ENCODE peak calls at places on chromosomes 6 and 20, in eight cellular contexts. K, J, T, C, P, F, D and A are unnamed samples.

GRCh38 chr6:44512868-44513641 is 125.5 kb downstream of the CDC5L start:
- DNase-seq in K (no peak), J (no peak), T (peak), C (peak), P (no peak), F (no peak), D (no peak), A (no peak)

GRCh38 chr20:20143646-20144045 is 91.3 kb downstream of the CFAP61 start:
- DNase-seq in K (peak), J (no peak), T (no peak), C (no peak), P (no peak), F (no peak), D (no peak), A (no peak)

GRCh38 chr6:49225471-49225870 is 237.6 kb downstream of the MMUT start:
- DNase-seq in K (no peak), J (no peak), T (no peak), C (no peak), P (no peak), F (no peak), D (no peak), A (no peak)

GRCh38 chr6:16921399-16922110 is 160.3 kb upstream of the ATXN1 start:
- DNase-seq in K (no peak), J (no peak), T (no peak), C (no peak), P (no peak), F (no peak), D (no peak), A (no peak)

GRCh38 chr20:1389703-1390385 is 3.0 kb downstream of the FKBP1A start:
- DNase-seq in K (no peak), J (no peak), T (no peak), C (peak), P (no peak), F (no peak), D (no peak), A (peak)

GRCh38 chr6:53369876-53370515 is 21.2 kb upstream of the ELOVL5 start:
- DNase-seq in K (no peak), J (no peak), T (no peak), C (peak), P (no peak), F (no peak), D (no peak), A (peak)

GRCh38 chr20:25600632-25601031 is 15.3 kb upstream of the NINL start:
- DNase-seq in K (no peak), J (no peak), T (peak), C (peak), P (no peak), F (no peak), D (no peak), A (no peak)

GRCh38 chr20:21514553-21515251 is 838 bp upstream of the NKX2-2 start:
- DNase-seq in K (peak), J (no peak), T (no peak), C (no peak), P (no peak), F (no peak), D (no peak), A (peak)

GRCh38 chr20:53677447-53678314 is 84.0 kb upstream of the ZNF217 start:
- DNase-seq in K (peak), J (no peak), T (peak), C (peak), P (peak), F (peak), D (peak), A (peak)

GRCh38 chr6:5143625-5144311 is 58.6 kb downstream of the PPP1R3G start:
- DNase-seq in K (peak), J (peak), T (peak), C (peak), P (peak), F (peak), D (peak), A (peak)

GRCh38 chr6:163391983-163392382 is 22.5 kb upstream of the QKI start:
- DNase-seq in K (no peak), J (no peak), T (no peak), C (peak), P (no peak), F (no peak), D (no peak), A (no peak)

GRCh38 chr6:129863664-129864063 is 2.5 kb upstream of the TMEM244 start:
- DNase-seq in K (no peak), J (no peak), T (no peak), C (peak), P (no peak), F (no peak), D (no peak), A (no peak)

GRCh38 chr6:16006681-16007080 is 122.2 kb upstream of the MYLIP start:
- DNase-seq in K (no peak), J (no peak), T (no peak), C (no peak), P (no peak), F (no peak), D (no peak), A (no peak)

GRCh38 chr6:16681260-16681873 is 79.9 kb downstream of the ATXN1 start:
- DNase-seq in K (no peak), J (no peak), T (no peak), C (peak), P (no peak), F (no peak), D (peak), A (no peak)

GRCh38 chr20:44614525-44614924 is 32.1 kb downstream of the PKIG start:
- DNase-seq in K (no peak), J (no peak), T (no peak), C (no peak), P (no peak), F (no peak), D (peak), A (no peak)

GRCh38 chr6:43500921-43501320 is 9.2 kb downstream of the LRRC73 start:
- DNase-seq in K (no peak), J (no peak), T (no peak), C (no peak), P (no peak), F (no peak), D (no peak), A (no peak)

GRCh38 chr6:138219398-138219797 is 1.1 kb upstream of the PBOV1 start:
- DNase-seq in K (no peak), J (no peak), T (no peak), C (no peak), P (no peak), F (no peak), D (no peak), A (no peak)

GRCh38 chr6:139112561-139112960 is 22.3 kb upstream of the HECA start:
- DNase-seq in K (no peak), J (no peak), T (no peak), C (no peak), P (no peak), F (no peak), D (no peak), A (no peak)

GRCh38 chr6:170296746-170297576 is 6.1 kb upstream of the DLL1 start:
- DNase-seq in K (peak), J (no peak), T (no peak), C (no peak), P (no peak), F (no peak), D (no peak), A (no peak)
- H3K4me3 ChIP-seq in K (peak), J (peak), T (no peak), C (no peak), P (no peak), F (no peak), D (peak), A (no peak)

GRCh38 chr6:100203391-100203790 is 209.4 kb upstream of the MCHR2 start:
- DNase-seq in K (no peak), J (no peak), T (no peak), C (peak), P (no peak), F (no peak), D (no peak), A (no peak)
- H3K4me3 ChIP-seq in K (no peak), J (no peak), T (no peak), C (no peak), P (no peak), F (no peak), D (no peak), A (no peak)

GRCh38 chr20:46578745-46579144 is 28.3 kb upstream of the OCSTAMP start:
- DNase-seq in K (no peak), J (no peak), T (no peak), C (no peak), P (no peak), F (no peak), D (no peak), A (no peak)

GRCh38 chr20:46580613-46581012 is 30.2 kb upstream of the OCSTAMP start:
- DNase-seq in K (no peak), J (no peak), T (no peak), C (no peak), P (no peak), F (no peak), D (no peak), A (peak)

GRCh38 chr20:46583411-46584214 is 33.2 kb upstream of the OCSTAMP start:
- DNase-seq in K (peak), J (no peak), T (no peak), C (no peak), P (no peak), F (no peak), D (no peak), A (peak)

GRCh38 chr20:46582648-46583047 is 32.2 kb upstream of the OCSTAMP start:
- DNase-seq in K (no peak), J (no peak), T (no peak), C (no peak), P (no peak), F (no peak), D (no peak), A (peak)

GRCh38 chr20:46581386-46581785 is 30.9 kb upstream of the OCSTAMP start:
- DNase-seq in K (no peak), J (no peak), T (no peak), C (no peak), P (no peak), F (no peak), D (no peak), A (no peak)
- H3K4me3 ChIP-seq in K (no peak), J (no peak), T (no peak), C (no peak), P (no peak), F (no peak), D (no peak), A (no peak)

GRCh38 chr6:20404641-20405032 is 3.0 kb downstream of the E2F3 start:
- DNase-seq in K (peak), J (no peak), T (peak), C (peak), P (peak), F (peak), D (no peak), A (peak)
- H3K4me3 ChIP-seq in K (peak), J (peak), T (peak), C (peak), P (peak), F (no peak), D (peak), A (peak)